ENCODE peak calls at places on chromosomes 11 and 22, in nine cellular contexts. One of them, this sample, is unnamed.
A peak's percentile ranks its signal among the peaks of the same experiment; 100 is the strongest.

GRCh38 chr11:95142431-95142830 is 52.8 kb downstream of the ENDOD1 start:
- DNase-seq in fibroblast of mammary gland: no peak
- DNase-seq in GM12865: no peak
- DNase-seq in spleen: no peak
- DNase-seq in ovary: no peak
- DNase-seq in H1: no peak
- DNase-seq in right lobe of liver: no peak
- DNase-seq in uterus: no peak
- DNase-seq in tibial nerve: no peak
- DNase-seq in this sample: no peak

GRCh38 chr11:95790933-95791247 is 592 bp downstream of the CEP57 start:
- DNase-seq in fibroblast of mammary gland: peak; percentile 60
- DNase-seq in GM12865: peak; percentile 81
- DNase-seq in spleen: no peak
- DNase-seq in ovary: peak; percentile 73
- DNase-seq in H1: no peak
- DNase-seq in right lobe of liver: peak; percentile 82
- DNase-seq in uterus: peak; percentile 69
- DNase-seq in tibial nerve: peak; percentile 61
- DNase-seq in this sample: peak; percentile 83

GRCh38 chr11:76574406-76574805 is 96.1 kb downstream of the LRRC32 start:
- DNase-seq in fibroblast of mammary gland: no peak
- DNase-seq in GM12865: no peak
- DNase-seq in spleen: no peak
- DNase-seq in ovary: no peak
- DNase-seq in H1: no peak
- DNase-seq in right lobe of liver: no peak
- DNase-seq in uterus: no peak
- DNase-seq in tibial nerve: no peak
- DNase-seq in this sample: peak; percentile 86

GRCh38 chr11:57787920-57788716 is 26.5 kb downstream of the CTNND1 start:
- DNase-seq in fibroblast of mammary gland: no peak
- DNase-seq in GM12865: peak; percentile 73
- DNase-seq in spleen: no peak
- DNase-seq in ovary: no peak
- DNase-seq in H1: no peak
- DNase-seq in right lobe of liver: peak; percentile 35
- DNase-seq in uterus: no peak
- DNase-seq in tibial nerve: no peak
- DNase-seq in this sample: peak; percentile 52

GRCh38 chr22:44088976-44089570 is 65.0 kb downstream of the PARVB start:
- DNase-seq in fibroblast of mammary gland: peak; percentile 21
- DNase-seq in GM12865: no peak
- DNase-seq in spleen: no peak
- DNase-seq in ovary: no peak
- DNase-seq in H1: no peak
- DNase-seq in right lobe of liver: no peak
- DNase-seq in uterus: no peak
- DNase-seq in tibial nerve: no peak
- DNase-seq in this sample: no peak

GRCh38 chr22:30947821-30948454 is 20.6 kb downstream of the MORC2 start:
- DNase-seq in fibroblast of mammary gland: peak; percentile 67
- DNase-seq in GM12865: peak; percentile 36
- DNase-seq in spleen: no peak
- DNase-seq in ovary: no peak
- DNase-seq in H1: no peak
- DNase-seq in right lobe of liver: no peak
- DNase-seq in uterus: no peak
- DNase-seq in tibial nerve: no peak
- DNase-seq in this sample: peak; percentile 85

GRCh38 chr11:48051217-48051848 is 71.0 kb downstream of the PTPRJ start:
- DNase-seq in fibroblast of mammary gland: no peak
- DNase-seq in GM12865: no peak
- DNase-seq in spleen: no peak
- DNase-seq in ovary: no peak
- DNase-seq in H1: no peak
- DNase-seq in right lobe of liver: no peak
- DNase-seq in uterus: no peak
- DNase-seq in tibial nerve: no peak
- DNase-seq in this sample: no peak

GRCh38 chr11:31422703-31423102 is 53.0 kb downstream of the DNAJC24 start:
- DNase-seq in fibroblast of mammary gland: no peak
- DNase-seq in GM12865: no peak
- DNase-seq in spleen: no peak
- DNase-seq in ovary: no peak
- DNase-seq in H1: no peak
- DNase-seq in right lobe of liver: no peak
- DNase-seq in uterus: no peak
- DNase-seq in tibial nerve: no peak
- DNase-seq in this sample: no peak

GRCh38 chr11:94583885-94584500 is 16.8 kb downstream of the PIWIL4 start:
- DNase-seq in fibroblast of mammary gland: peak; percentile 42
- DNase-seq in GM12865: peak; percentile 78
- DNase-seq in spleen: no peak
- DNase-seq in ovary: no peak
- DNase-seq in H1: no peak
- DNase-seq in right lobe of liver: no peak
- DNase-seq in uterus: no peak
- DNase-seq in tibial nerve: no peak
- DNase-seq in this sample: peak; percentile 44

GRCh38 chr11:115941481-115941993 is 437.3 kb upstream of the CADM1 start:
- DNase-seq in fibroblast of mammary gland: peak; percentile 8
- DNase-seq in GM12865: peak; percentile 66
- DNase-seq in spleen: no peak
- DNase-seq in ovary: peak; percentile 46
- DNase-seq in H1: no peak
- DNase-seq in right lobe of liver: peak; percentile 35
- DNase-seq in uterus: peak; percentile 34
- DNase-seq in tibial nerve: peak; percentile 20
- DNase-seq in this sample: peak; percentile 31

GRCh38 chr11:83238111-83238510 is 44.6 kb downstream of the ANKRD42 start:
- DNase-seq in fibroblast of mammary gland: peak; percentile 6
- DNase-seq in GM12865: no peak
- DNase-seq in spleen: no peak
- DNase-seq in ovary: no peak
- DNase-seq in H1: no peak
- DNase-seq in right lobe of liver: no peak
- DNase-seq in uterus: no peak
- DNase-seq in tibial nerve: no peak
- DNase-seq in this sample: no peak

GRCh38 chr11:58127350-58127749 is 2.0 kb upstream of the OR9I1 start:
- DNase-seq in fibroblast of mammary gland: no peak
- DNase-seq in GM12865: no peak
- DNase-seq in spleen: no peak
- DNase-seq in ovary: no peak
- DNase-seq in H1: no peak
- DNase-seq in right lobe of liver: no peak
- DNase-seq in uterus: no peak
- DNase-seq in tibial nerve: no peak
- DNase-seq in this sample: no peak

GRCh38 chr11:518463-519202 is 11.6 kb upstream of the RNH1 start:
- DNase-seq in fibroblast of mammary gland: peak; percentile 96
- DNase-seq in GM12865: peak; percentile 81
- DNase-seq in spleen: peak; percentile 97
- DNase-seq in ovary: peak; percentile 88
- DNase-seq in H1: peak; percentile 93
- DNase-seq in right lobe of liver: peak; percentile 89
- DNase-seq in uterus: peak; percentile 94
- DNase-seq in tibial nerve: peak; percentile 75
- DNase-seq in this sample: peak; percentile 91

GRCh38 chr11:2892215-2893020 is 6.8 kb upstream of the CDKN1C start:
- DNase-seq in fibroblast of mammary gland: peak; percentile 44
- DNase-seq in GM12865: peak; percentile 45
- DNase-seq in spleen: peak; percentile 90
- DNase-seq in ovary: peak; percentile 76
- DNase-seq in H1: peak; percentile 91
- DNase-seq in right lobe of liver: peak; percentile 73
- DNase-seq in uterus: peak; percentile 60
- DNase-seq in tibial nerve: no peak
- DNase-seq in this sample: peak; percentile 53

GRCh38 chr11:8913961-8914660 is 3.1 kb downstream of the AKIP1 start:
- DNase-seq in fibroblast of mammary gland: peak; percentile 62
- DNase-seq in GM12865: peak; percentile 58
- DNase-seq in spleen: no peak
- DNase-seq in ovary: peak; percentile 25
- DNase-seq in H1: peak; percentile 64
- DNase-seq in right lobe of liver: no peak
- DNase-seq in uterus: peak; percentile 36
- DNase-seq in tibial nerve: no peak
- DNase-seq in this sample: peak; percentile 72

GRCh38 chr11:76919887-76920746 is 59.4 kb downstream of the ACER3 start:
- DNase-seq in fibroblast of mammary gland: peak; percentile 81
- DNase-seq in GM12865: peak; percentile 87
- DNase-seq in spleen: peak; percentile 75
- DNase-seq in ovary: peak; percentile 53
- DNase-seq in H1: peak; percentile 71
- DNase-seq in right lobe of liver: peak; percentile 65
- DNase-seq in uterus: peak; percentile 64
- DNase-seq in tibial nerve: peak; percentile 92
- DNase-seq in this sample: peak; percentile 90

GRCh38 chr22:44550666-44551491 is 52.8 kb upstream of the RTL6 start:
- DNase-seq in fibroblast of mammary gland: peak; percentile 93
- DNase-seq in GM12865: peak; percentile 75
- DNase-seq in spleen: no peak
- DNase-seq in ovary: peak; percentile 88
- DNase-seq in H1: no peak
- DNase-seq in right lobe of liver: peak; percentile 59
- DNase-seq in uterus: peak; percentile 82
- DNase-seq in tibial nerve: no peak
- DNase-seq in this sample: peak; percentile 84

GRCh38 chr11:64892838-64893193 is 14.4 kb upstream of the EHD1 start:
- DNase-seq in fibroblast of mammary gland: no peak
- DNase-seq in GM12865: no peak
- DNase-seq in spleen: no peak
- DNase-seq in ovary: no peak
- DNase-seq in H1: no peak
- DNase-seq in right lobe of liver: no peak
- DNase-seq in uterus: no peak
- DNase-seq in tibial nerve: no peak
- DNase-seq in this sample: no peak

GRCh38 chr11:64892411-64892831 is 14.0 kb upstream of the EHD1 start:
- DNase-seq in fibroblast of mammary gland: no peak
- DNase-seq in GM12865: no peak
- DNase-seq in spleen: no peak
- DNase-seq in ovary: no peak
- DNase-seq in H1: no peak
- DNase-seq in right lobe of liver: no peak
- DNase-seq in uterus: no peak
- DNase-seq in tibial nerve: no peak
- DNase-seq in this sample: no peak

GRCh38 chr11:64894070-64894811 is 15.8 kb upstream of the EHD1 start:
- DNase-seq in fibroblast of mammary gland: peak; percentile 64
- DNase-seq in GM12865: peak; percentile 91
- DNase-seq in spleen: peak; percentile 98
- DNase-seq in ovary: peak; percentile 74
- DNase-seq in H1: peak; percentile 98
- DNase-seq in right lobe of liver: peak; percentile 92
- DNase-seq in uterus: peak; percentile 80
- DNase-seq in tibial nerve: peak; percentile 88
- DNase-seq in this sample: peak; percentile 61

GRCh38 chr11:64894812-64895452 is 16.5 kb upstream of the EHD1 start:
- DNase-seq in fibroblast of mammary gland: no peak
- DNase-seq in GM12865: no peak
- DNase-seq in spleen: no peak
- DNase-seq in ovary: no peak
- DNase-seq in H1: no peak
- DNase-seq in right lobe of liver: no peak
- DNase-seq in uterus: no peak
- DNase-seq in tibial nerve: no peak
- DNase-seq in this sample: no peak

GRCh38 chr11:64893194-64894069 is 15.0 kb upstream of the EHD1 start:
- DNase-seq in fibroblast of mammary gland: no peak
- DNase-seq in GM12865: no peak
- DNase-seq in spleen: no peak
- DNase-seq in ovary: no peak
- DNase-seq in H1: no peak
- DNase-seq in right lobe of liver: peak; percentile 87
- DNase-seq in uterus: no peak
- DNase-seq in tibial nerve: no peak
- DNase-seq in this sample: no peak
- H3K4me3 ChIP-seq in fibroblast of mammary gland: no peak overlapping the region
- H3K4me3 ChIP-seq in GM12865: no peak overlapping the region
- H3K4me3 ChIP-seq in spleen: no peak overlapping the region
- H3K4me3 ChIP-seq in ovary: peak overlapping the region; percentile 14
- H3K4me3 ChIP-seq in H1: no peak overlapping the region
- H3K4me3 ChIP-seq in right lobe of liver: peak overlapping the region; percentile 75
- H3K4me3 ChIP-seq in uterus: no peak overlapping the region
- H3K4me3 ChIP-seq in tibial nerve: no peak overlapping the region
- H3K4me3 ChIP-seq in this sample: no peak overlapping the region

GRCh38 chr11:126475627-126475991 is 120.1 kb downstream of the ST3GAL4 start:
- DNase-seq in fibroblast of mammary gland: no peak
- DNase-seq in GM12865: no peak
- DNase-seq in spleen: no peak
- DNase-seq in ovary: no peak
- DNase-seq in H1: no peak
- DNase-seq in right lobe of liver: no peak
- DNase-seq in uterus: no peak
- DNase-seq in tibial nerve: no peak
- DNase-seq in this sample: peak; percentile 5
- TF ChIP-seq CTCF in fibroblast of mammary gland: no peak
- TF ChIP-seq CTCF in GM12865: no peak
- TF ChIP-seq CTCF in spleen: no peak
- TF ChIP-seq CTCF in ovary: no peak
- TF ChIP-seq CTCF in H1: no peak
- TF ChIP-seq CTCF in right lobe of liver: no peak
- TF ChIP-seq CTCF in uterus: no peak
- TF ChIP-seq CTCF in tibial nerve: no peak
- TF ChIP-seq CTCF in this sample: no peak

DNA sequence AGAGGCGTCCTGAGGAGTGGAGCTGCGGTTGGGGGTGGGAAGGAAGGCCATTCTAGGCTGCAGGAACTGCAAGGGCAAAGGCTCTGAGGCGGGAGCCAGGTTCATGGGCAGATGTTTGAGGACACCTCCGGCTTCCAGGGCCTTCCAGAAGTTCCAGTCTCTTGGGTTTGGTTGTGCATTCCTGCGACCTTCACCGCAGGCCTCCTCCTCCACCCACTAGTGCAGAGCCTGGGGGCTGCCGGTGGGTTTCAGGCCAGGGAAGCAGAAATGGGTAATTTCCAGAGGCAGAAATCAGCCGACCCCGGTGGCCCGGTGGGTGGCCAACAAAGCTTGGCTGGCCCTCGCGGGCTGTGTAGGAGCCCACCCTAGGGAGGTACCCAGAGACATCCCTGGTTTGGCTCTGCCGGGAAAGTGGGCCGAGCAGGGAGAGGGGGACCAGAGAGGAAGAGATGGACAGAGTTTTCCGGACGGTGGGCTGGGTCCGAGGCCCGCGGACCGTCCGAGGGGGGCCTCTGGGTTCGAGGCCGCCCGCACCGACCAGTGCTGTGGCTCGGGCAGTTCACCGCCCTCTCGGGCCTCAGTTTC is 388 bp upstream of the PHETA2 start:
- DNase-seq in fibroblast of mammary gland: no peak
- DNase-seq in GM12865: no peak
- DNase-seq in spleen: peak; percentile 78
- DNase-seq in ovary: no peak
- DNase-seq in H1: no peak
- DNase-seq in right lobe of liver: no peak
- DNase-seq in uterus: no peak
- DNase-seq in tibial nerve: no peak
- DNase-seq in this sample: no peak
- H3K4me3 ChIP-seq in fibroblast of mammary gland: peak overlapping the region; percentile 66
- H3K4me3 ChIP-seq in GM12865: peak overlapping the region; percentile 36
- H3K4me3 ChIP-seq in spleen: peak overlapping the region; percentile 34
- H3K4me3 ChIP-seq in ovary: peak overlapping the region; percentile 66
- H3K4me3 ChIP-seq in H1: peak overlapping the region; percentile 45
- H3K4me3 ChIP-seq in right lobe of liver: peak overlapping the region; percentile 50
- H3K4me3 ChIP-seq in uterus: peak overlapping the region; percentile 71
- H3K4me3 ChIP-seq in tibial nerve: peak overlapping the region; percentile 39
- H3K4me3 ChIP-seq in this sample: peak overlapping the region; percentile 87

GRCh38 chr22:48356731-48357130 is 1470.9 kb downstream of the BRD1 start:
- DNase-seq in fibroblast of mammary gland: no peak
- DNase-seq in GM12865: no peak
- DNase-seq in spleen: no peak
- DNase-seq in ovary: no peak
- DNase-seq in H1: no peak
- DNase-seq in right lobe of liver: no peak
- DNase-seq in uterus: no peak
- DNase-seq in tibial nerve: no peak
- DNase-seq in this sample: no peak
- TF ChIP-seq CTCF in fibroblast of mammary gland: no peak
- TF ChIP-seq CTCF in GM12865: no peak
- TF ChIP-seq CTCF in spleen: no peak
- TF ChIP-seq CTCF in ovary: no peak
- TF ChIP-seq CTCF in H1: no peak
- TF ChIP-seq CTCF in right lobe of liver: no peak
- TF ChIP-seq CTCF in uterus: no peak
- TF ChIP-seq CTCF in tibial nerve: no peak
- TF ChIP-seq CTCF in this sample: no peak

This sample was measured in choroid plexus epithelial cell.